ENCODE peak calls at places on chromosomes 3 and 15, in nine cellular contexts. V is H9, Q is HCT116, U is heart right ventricle, R is fibroblast of villous mesenchyme, H is cerebellar cortex, N is iris pigment epithelial cell, K is lower lobe of right lung, C is amniotic epithelial cell. W is an unnamed sample.

GRCh38 chr15:39350785-39351184 is 230.1 kb upstream of the THBS1 start:
- DNase-seq in V (no peak), Q (no peak), U (no peak), R (no peak), H (no peak), N (no peak), K (no peak), C (no peak), W (no peak)

GRCh38 chr15:100918690-100919480 is at the start of gene LRRK1:
- DNase-seq in V (no peak), Q (no peak), U (peak; percentile 35), R (peak; percentile 64), H (no peak), N (peak; percentile 58), K (peak; percentile 77), C (peak; percentile 34), W (no peak)

GRCh38 chr3:177693596-177693995 is 496.3 kb upstream of the TBL1XR1 start:
- DNase-seq in V (no peak), Q (no peak), U (no peak), R (no peak), H (no peak), N (no peak), K (no peak), C (no peak), W (no peak)

GRCh38 chr3:187935623-187936156 is 190.4 kb upstream of the BCL6 start:
- DNase-seq in V (no peak), Q (no peak), U (no peak), R (no peak), H (no peak), N (no peak), K (no peak), C (no peak), W (peak; percentile 4)

GRCh38 chr3:152298393-152299242 is 29.9 kb downstream of the MBNL1 start:
- DNase-seq in V (no peak), Q (no peak), U (peak; percentile 63), R (peak; percentile 99), H (peak; percentile 90), N (peak; percentile 99), K (no peak), C (peak; percentile 100), W (peak; percentile 72)

GRCh38 chr3:50095352-50095998 is 6.8 kb downstream of the RBM5 start:
- DNase-seq in V (no peak), Q (no peak), U (no peak), R (no peak), H (no peak), N (no peak), K (no peak), C (no peak), W (no peak)

GRCh38 chr3:169623971-169624370 is 39.5 kb downstream of the MECOM start:
- DNase-seq in V (no peak), Q (no peak), U (no peak), R (no peak), H (no peak), N (no peak), K (no peak), C (no peak), W (no peak)

GRCh38 chr3:147421184-147421912 is 12.2 kb downstream of the ZIC1 start:
- DNase-seq in V (peak; percentile 69), Q (no peak), U (no peak), R (no peak), H (peak; percentile 83), N (no peak), K (no peak), C (no peak), W (no peak)

GRCh38 chr3:150409527-150410310 is 1.6 kb downstream of the TSC22D2 start:
- DNase-seq in V (peak; percentile 50), Q (no peak), U (peak; percentile 75), R (peak; percentile 81), H (peak; percentile 63), N (peak; percentile 78), K (peak; percentile 86), C (peak; percentile 59), W (peak; percentile 55)

GRCh38 chr3:114241259-114241658 is 3.9 kb upstream of the ZNF80 start:
- DNase-seq in V (no peak), Q (no peak), U (no peak), R (no peak), H (no peak), N (no peak), K (no peak), C (no peak), W (no peak)

GRCh38 chr3:89145995-89146394 is 38.6 kb downstream of the EPHA3 start:
- DNase-seq in V (no peak), Q (no peak), U (no peak), R (peak; percentile 65), H (no peak), N (peak; percentile 86), K (no peak), C (peak; percentile 93), W (no peak)

GRCh38 chr3:124131158-124132115 is 139.5 kb upstream of the ROPN1 start:
- DNase-seq in V (no peak), Q (no peak), U (no peak), R (peak; percentile 16), H (no peak), N (no peak), K (no peak), C (no peak), W (no peak)

GRCh38 chr15:63553388-63553791 is 43.8 kb upstream of the FBXL22 start:
- DNase-seq in V (no peak), Q (no peak), U (peak; percentile 38), R (peak; percentile 98), H (peak; percentile 61), N (peak; percentile 99), K (no peak), C (peak; percentile 100), W (no peak)

GRCh38 chr3:169091196-169091595 is 572.3 kb downstream of the MECOM start:
- DNase-seq in V (no peak), Q (no peak), U (no peak), R (peak; percentile 76), H (no peak), N (peak; percentile 88), K (no peak), C (peak; percentile 87), W (no peak)

GRCh38 chr3:64988188-64988587 is 300.4 kb upstream of the ADAMTS9 start:
- DNase-seq in V (no peak), Q (no peak), U (no peak), R (no peak), H (no peak), N (no peak), K (no peak), C (no peak), W (no peak)